ENCODE peak calls at places on chromosomes 2 and 18, in six cellular contexts. Q, H, W, C, G and B are unnamed samples.

GRCh38 chr2:216107320-216107719 is 1.8 kb upstream of the XRCC5 start:
- DNase-seq in Q (no peak), H (no peak), W (no peak), C (no peak), G (no peak), B (no peak)

GRCh38 chr2:126858013-126858412 is 40.7 kb upstream of the TEX51 start:
- DNase-seq in Q (no peak), H (no peak), W (no peak), C (no peak), G (no peak), B (no peak)

GRCh38 chr18:6874316-6874715 is 144.8 kb downstream of the ARHGAP28 start:
- DNase-seq in Q (no peak), H (no peak), W (no peak), C (no peak), G (no peak), B (no peak)

GRCh38 chr2:68157002-68157401 is 686 bp upstream of the PNO1 start:
- DNase-seq in Q (no peak), H (peak; percentile 90), W (no peak), C (no peak), G (no peak), B (no peak)

GRCh38 chr2:169172076-169172735 is 102.8 kb downstream of the DHRS9 start:
- DNase-seq in Q (no peak), H (no peak), W (no peak), C (no peak), G (no peak), B (no peak)

GRCh38 chr2:130824492-130825061 is 12.1 kb upstream of the ARHGEF4 start:
- DNase-seq in Q (no peak), H (no peak), W (peak; percentile 87), C (no peak), G (no peak), B (no peak)

GRCh38 chr2:20868377-20868776 is 45.5 kb upstream of the LDAH start:
- DNase-seq in Q (no peak), H (no peak), W (no peak), C (no peak), G (no peak), B (no peak)

GRCh38 chr2:17672583-17673317 is 80.9 kb downstream of the SMC6 start:
- DNase-seq in Q (no peak), H (no peak), W (no peak), C (no peak), G (no peak), B (no peak)

GRCh38 chr2:109387221-109387735 is 226.5 kb downstream of the SEPTIN10 start:
- DNase-seq in Q (no peak), H (peak; percentile 41), W (no peak), C (peak; percentile 19), G (no peak), B (no peak)

GRCh38 chr2:28681216-28681981 is 70.2 kb upstream of the PPP1CB start:
- DNase-seq in Q (no peak), H (no peak), W (no peak), C (peak; percentile 46), G (no peak), B (no peak)

GRCh38 chr2:37287966-37288365 is 36.7 kb downstream of the PRKD3 start:
- DNase-seq in Q (no peak), H (no peak), W (no peak), C (no peak), G (no peak), B (no peak)

GRCh38 chr2:175156534-175156933 is 11.5 kb downstream of the ATF2 start:
- DNase-seq in Q (peak; percentile 76), H (no peak), W (no peak), C (peak; percentile 39), G (no peak), B (no peak)

GRCh38 chr2:6959751-6960150 is 42.5 kb downstream of the RNF144A start:
- DNase-seq in Q (no peak), H (no peak), W (no peak), C (no peak), G (no peak), B (no peak)

GRCh38 chr18:46891742-46892214 is 25.5 kb downstream of the PIAS2 start:
- DNase-seq in Q (no peak), H (no peak), W (no peak), C (no peak), G (no peak), B (no peak)

GRCh38 chr18:50559750-50560680 is at the start of gene MAPK4:
- DNase-seq in Q (peak; percentile 33), H (peak; percentile 72), W (no peak), C (peak; percentile 58), G (peak; percentile 59), B (peak; percentile 39)

GRCh38 chr2:142952793-142953192 is 75.3 kb downstream of the KYNU start:
- DNase-seq in Q (no peak), H (no peak), W (no peak), C (no peak), G (no peak), B (no peak)

GRCh38 chr2:73008261-73009159 is 63.0 kb downstream of the SFXN5 start:
- DNase-seq in Q (no peak), H (no peak), W (no peak), C (no peak), G (no peak), B (no peak)

GRCh38 chr18:42001801-42002200 is 46.8 kb downstream of the PIK3C3 start:
- DNase-seq in Q (no peak), H (no peak), W (no peak), C (no peak), G (no peak), B (no peak)

GRCh38 chr2:19769513-19769912 is 132.3 kb downstream of the TTC32 start:
- DNase-seq in Q (no peak), H (no peak), W (no peak), C (no peak), G (no peak), B (no peak)
- TF ChIP-seq CTCF in Q (no peak), H (no peak), W (no peak), C (peak; percentile 25), G (peak; percentile 27), B (no peak)

GRCh38 chr18:12093520-12094257 is at the start of gene ANKRD62:
- DNase-seq in Q (no peak), H (no peak), W (no peak), C (no peak), G (no peak), B (no peak)

GRCh38 chr18:12088731-12089375 is 4.8 kb upstream of the ANKRD62 start:
- DNase-seq in Q (no peak), H (peak; percentile 72), W (no peak), C (peak; percentile 45), G (no peak), B (no peak)

GRCh38 chr18:12088096-12088495 is 5.5 kb upstream of the ANKRD62 start:
- DNase-seq in Q (no peak), H (no peak), W (no peak), C (no peak), G (no peak), B (no peak)

GRCh38 chr18:12091742-12092141 is 1.9 kb upstream of the ANKRD62 start:
- DNase-seq in Q (no peak), H (no peak), W (no peak), C (no peak), G (no peak), B (no peak)

DNA sequence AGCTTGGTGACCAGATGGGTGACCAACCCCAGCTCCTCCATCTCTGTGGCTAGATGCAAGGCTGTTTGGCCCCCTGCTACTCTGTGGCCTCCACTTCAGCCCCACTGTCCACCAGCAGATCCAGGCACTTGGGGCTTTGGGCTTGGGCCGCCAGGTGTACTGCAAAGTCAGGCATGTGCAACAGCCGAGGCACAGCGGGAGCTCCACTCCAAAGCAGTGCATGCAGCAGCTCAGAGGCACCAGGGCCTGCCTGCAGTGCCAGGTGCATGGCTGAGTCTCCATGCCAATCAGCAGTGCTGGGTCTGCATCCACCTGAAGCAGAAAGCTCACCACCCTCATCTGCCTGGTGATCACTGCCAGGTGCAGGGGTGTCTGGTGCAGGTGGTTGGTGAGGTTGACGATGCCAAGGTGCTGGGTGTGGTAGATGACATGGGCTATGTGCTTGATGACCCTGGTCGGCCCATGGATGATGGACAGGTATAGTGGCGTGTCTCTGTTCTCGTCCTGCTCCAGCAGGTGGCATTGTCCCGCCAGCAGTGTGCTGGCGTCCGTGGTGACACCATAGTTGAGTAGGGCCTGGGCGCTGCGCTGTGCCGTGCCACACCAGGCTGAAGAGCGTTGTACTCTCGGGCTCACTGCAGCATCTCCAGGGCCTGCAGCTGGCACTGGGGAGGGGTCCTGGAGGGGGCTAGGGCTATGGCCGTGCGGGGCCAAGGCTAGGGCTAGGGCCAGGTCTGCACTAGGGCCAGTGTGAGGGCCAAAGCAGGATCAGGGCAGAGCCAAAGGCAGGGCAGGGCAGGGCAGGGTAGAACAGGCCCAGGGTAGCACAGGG is 1.0 kb upstream of the ANKRD62 start:
- DNase-seq in Q (peak; percentile 63), H (no peak), W (no peak), C (peak; percentile 63), G (no peak), B (no peak)
- TF ChIP-seq CTCF in Q (peak; percentile 68), H (no peak), W (no peak), C (peak; percentile 33), G (peak; percentile 57), B (peak; percentile 23)

DNA sequence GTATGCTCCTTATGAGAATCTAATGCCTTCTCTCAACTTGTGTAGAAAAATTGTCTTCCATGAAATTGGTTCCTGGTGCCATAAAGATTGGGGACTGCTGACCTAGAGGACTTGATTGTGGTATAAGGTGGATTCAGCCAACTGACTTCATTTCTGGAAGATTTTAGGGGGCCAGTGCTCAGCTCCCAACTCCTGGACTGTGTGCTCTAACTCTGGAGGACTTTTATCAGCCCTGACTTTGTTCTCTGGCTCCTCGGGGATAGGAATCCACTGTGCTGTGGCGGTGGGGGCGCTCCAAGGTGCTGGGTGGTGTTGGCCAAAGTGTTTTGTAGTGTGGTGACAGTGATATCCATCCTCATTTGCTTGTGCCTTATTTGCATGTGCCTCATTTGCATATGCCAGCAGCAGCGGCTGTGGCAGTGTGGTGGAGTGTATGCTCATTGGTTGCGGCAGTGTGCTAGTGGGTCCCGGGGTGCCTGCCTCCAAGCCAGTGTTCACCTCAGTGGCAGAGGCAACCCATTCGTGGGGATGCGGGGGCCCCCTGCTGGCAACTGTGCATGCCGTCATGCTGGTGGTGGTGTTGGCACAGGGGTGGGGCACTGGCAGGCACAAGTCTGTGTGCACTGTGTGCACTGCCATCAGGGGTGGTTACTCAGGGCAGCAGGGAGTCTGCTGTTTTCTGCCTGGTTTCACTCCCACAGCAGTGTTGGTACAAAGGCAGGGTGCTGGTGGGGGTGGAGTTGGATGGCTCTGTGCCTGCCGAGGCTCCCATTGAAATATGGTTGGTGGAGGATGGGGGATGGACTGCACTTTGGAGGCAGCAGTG is 19.6 kb downstream of the EHBP1 start:
- DNase-seq in Q (peak; percentile 26), H (peak; percentile 66), W (no peak), C (peak; percentile 28), G (peak; percentile 19), B (no peak)
- TF ChIP-seq CTCF in Q (peak; percentile 27), H (peak; percentile 40), W (no peak), C (peak; percentile 14), G (no peak), B (peak; percentile 25)

GRCh38 chr18:62398291-62398690 is 73.2 kb downstream of the TNFRSF11A start:
- DNase-seq in Q (no peak), H (no peak), W (no peak), C (no peak), G (no peak), B (no peak)

GRCh38 chr18:62400916-62401315 is 75.8 kb downstream of the TNFRSF11A start:
- DNase-seq in Q (no peak), H (no peak), W (no peak), C (no peak), G (no peak), B (no peak)

GRCh38 chr18:62399306-62399705 is 74.2 kb downstream of the TNFRSF11A start:
- DNase-seq in Q (no peak), H (no peak), W (no peak), C (no peak), G (no peak), B (no peak)

GRCh38 chr18:62402342-62402948 is 77.3 kb downstream of the TNFRSF11A start:
- DNase-seq in Q (no peak), H (no peak), W (no peak), C (no peak), G (no peak), B (no peak)

GRCh38 chr18:62399781-62400308 is 74.7 kb downstream of the TNFRSF11A start:
- DNase-seq in Q (peak; percentile 18), H (no peak), W (no peak), C (no peak), G (no peak), B (no peak)
- TF ChIP-seq CTCF in Q (peak; percentile 45), H (no peak), W (no peak), C (peak; percentile 6), G (no peak), B (peak; percentile 31)